ENCODE peak calls at places on chromosomes 4 and X, in seven cellular contexts. U is A549, Y is Panc1, T is HepG2, P is HCT116, R is K562, Q is GM23338. H is an unnamed sample.
A peak's percentile ranks its signal among the peaks of the same experiment; 100 is the strongest.

GRCh38 chr4:171025776-171026175 is 787.4 kb upstream of the GALNTL6 start:
- DNase-seq in U (no peak), Y (no peak), T (no peak), P (no peak), R (peak; percentile 2), Q (no peak), H (no peak)

GRCh38 chrX:29648161-29648560 is 567.2 kb upstream of the MAGEB2 start:
- DNase-seq in U (no peak), Y (no peak), T (no peak), P (no peak), R (no peak), Q (no peak), H (no peak)

GRCh38 chr4:15291133-15291532 is 136.7 kb upstream of the C1QTNF7 start:
- DNase-seq in U (no peak), Y (no peak), T (no peak), P (no peak), R (no peak), Q (no peak), H (no peak)

GRCh38 chr4:134601706-134602105 is 400.1 kb upstream of the PABPC4L start:
- DNase-seq in U (no peak), Y (no peak), T (no peak), P (no peak), R (no peak), Q (no peak), H (no peak)

GRCh38 chrX:150569155-150569477 is 695 bp downstream of the MTM1 start:
- DNase-seq in U (no peak), Y (no peak), T (no peak), P (no peak), R (peak; percentile 56), Q (no peak), H (peak; percentile 65)

GRCh38 chrX:11757729-11758399 is at the start of gene MSL3:
- DNase-seq in U (peak; percentile 31), Y (no peak), T (no peak), P (no peak), R (peak; percentile 63), Q (peak; percentile 57), H (no peak)

GRCh38 chr4:39655866-39656265 is 17.2 kb upstream of the SMIM14 start:
- DNase-seq in U (no peak), Y (no peak), T (peak; percentile 17), P (no peak), R (no peak), Q (no peak), H (no peak)

GRCh38 chr4:151567056-151567455 is 158.1 kb downstream of the FHIP1A start:
- DNase-seq in U (no peak), Y (no peak), T (no peak), P (no peak), R (no peak), Q (no peak), H (no peak)

GRCh38 chr4:184375027-184375426 is 99.3 kb downstream of the IRF2 start:
- DNase-seq in U (no peak), Y (no peak), T (no peak), P (no peak), R (no peak), Q (no peak), H (no peak)

GRCh38 chr4:95835672-95836071 is 4.2 kb upstream of the PDHA2 start:
- DNase-seq in U (no peak), Y (no peak), T (no peak), P (peak; percentile 24), R (peak; percentile 15), Q (peak; percentile 73), H (no peak)

GRCh38 chrX:1529756-1530155 is 7.2 kb downstream of the P2RY8 start:
- DNase-seq in U (no peak), Y (no peak), T (no peak), P (no peak), R (no peak), Q (no peak), H (no peak)

GRCh38 chr4:73019462-73020047 is 50.0 kb downstream of the COX18 start:
- DNase-seq in U (peak; percentile 6), Y (peak; percentile 27), T (peak; percentile 23), P (peak; percentile 23), R (peak; percentile 64), Q (peak; percentile 78), H (no peak)

GRCh38 chrX:22974616-22975015 is 25.1 kb upstream of the DDX53 start:
- DNase-seq in U (no peak), Y (no peak), T (no peak), P (no peak), R (no peak), Q (no peak), H (no peak)

GRCh38 chr4:186537843-186538521 is 17.4 kb downstream of the MTNR1A start:
- DNase-seq in U (no peak), Y (no peak), T (no peak), P (no peak), R (peak; percentile 79), Q (no peak), H (no peak)

DNA sequence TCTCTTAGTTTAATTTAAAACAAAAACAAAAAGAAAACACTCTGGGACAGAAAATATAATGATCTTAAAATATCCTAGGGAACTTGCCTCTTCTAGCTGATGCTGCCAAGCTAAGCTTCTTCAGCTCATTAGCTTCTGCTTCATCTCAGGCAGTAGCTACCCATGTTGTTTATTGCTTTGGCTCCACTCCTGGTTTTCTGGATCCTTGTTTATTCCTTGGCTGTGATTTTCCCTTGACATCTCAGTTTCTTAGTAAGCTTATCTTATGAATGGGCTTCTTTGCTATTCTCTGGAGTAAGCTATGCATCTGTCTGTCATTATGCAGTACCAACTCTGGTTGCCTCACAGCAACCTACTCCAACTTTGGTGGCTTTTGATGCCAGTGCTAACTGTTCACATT is 5.1 kb upstream of the MTHFD2L start:
- DNase-seq in U (no peak), Y (no peak), T (no peak), P (no peak), R (no peak), Q (no peak), H (no peak)
- TF ChIP-seq REST in U (no peak), Y (no peak), T (no peak), P (no peak), R (no peak), Q (no peak), H (no peak)

GRCh38 chrX:45806410-45807121 is 605.9 kb upstream of the DIPK2B start:
- DNase-seq in U (no peak), Y (no peak), T (no peak), P (no peak), R (no peak), Q (no peak), H (no peak)
- TF ChIP-seq REST in U (no peak), Y (no peak), T (no peak), P (no peak), R (no peak), Q (no peak), H (no peak)

GRCh38 chr4:87122252-87122651 is 98.2 kb downstream of the KLHL8 start:
- DNase-seq in U (no peak), Y (no peak), T (no peak), P (no peak), R (no peak), Q (no peak), H (no peak)
- TF ChIP-seq REST in U (no peak), Y (no peak), T (no peak), P (no peak), R (no peak), Q (no peak), H (no peak)

DNA sequence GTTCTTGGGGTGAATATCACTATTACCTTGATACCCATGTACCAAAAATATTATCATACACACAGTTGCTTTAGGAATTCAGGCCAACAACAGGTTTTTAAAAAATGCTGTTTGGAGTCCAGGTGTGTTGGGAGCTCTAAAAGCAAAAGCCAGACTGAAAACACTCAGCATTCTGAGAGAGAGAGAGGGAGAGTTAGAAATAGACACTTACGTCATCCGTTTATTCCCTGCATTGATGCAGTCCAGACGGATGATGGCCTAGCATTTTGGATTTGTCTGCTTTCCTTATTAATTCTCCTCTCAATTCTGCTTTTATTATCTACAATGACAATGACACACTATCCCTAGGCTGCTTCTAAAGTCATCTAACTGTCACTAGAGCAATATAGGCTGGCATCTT is 358.3 kb upstream of the BOD1L1 start:
- DNase-seq in U (no peak), Y (no peak), T (no peak), P (no peak), R (no peak), Q (no peak), H (no peak)
- TF ChIP-seq REST in U (no peak), Y (no peak), T (no peak), P (no peak), R (no peak), Q (no peak), H (no peak)

GRCh38 chr4:25865586-25865985 is 2.8 kb upstream of the SEL1L3 start:
- DNase-seq in U (peak; percentile 49), Y (no peak), T (no peak), P (peak; percentile 91), R (peak; percentile 60), Q (peak; percentile 68), H (no peak)
- TF ChIP-seq REST in U (no peak), Y (no peak), T (no peak), P (no peak), R (no peak), Q (no peak), H (no peak)

GRCh38 chr4:81466841-81467671 is 4.7 kb downstream of the RASGEF1B start:
- DNase-seq in U (no peak), Y (peak; percentile 54), T (peak; percentile 56), P (peak; percentile 45), R (peak; percentile 82), Q (peak; percentile 94), H (no peak)

GRCh38 chr4:81470456-81471327 is 1.0 kb downstream of the RASGEF1B start:
- DNase-seq in U (no peak), Y (no peak), T (no peak), P (no peak), R (no peak), Q (peak; percentile 50), H (no peak)

GRCh38 chr4:81469774-81470455 is 1.8 kb downstream of the RASGEF1B start:
- DNase-seq in U (no peak), Y (no peak), T (no peak), P (no peak), R (no peak), Q (no peak), H (no peak)

GRCh38 chr4:81467672-81467964 is 4.1 kb downstream of the RASGEF1B start:
- DNase-seq in U (no peak), Y (no peak), T (no peak), P (no peak), R (no peak), Q (no peak), H (no peak)

GRCh38 chr4:81468685-81469084 is 3.0 kb downstream of the RASGEF1B start:
- DNase-seq in U (no peak), Y (no peak), T (no peak), P (no peak), R (no peak), Q (no peak), H (no peak)
- TF ChIP-seq REST in U (no peak), Y (no peak), T (no peak), P (no peak), R (no peak), Q (no peak), H (no peak)

GRCh38 chrX:69372435-69372834 is 131.7 kb upstream of the NALF2 start:
- DNase-seq in U (no peak), Y (no peak), T (no peak), P (no peak), R (no peak), Q (no peak), H (no peak)
- TF ChIP-seq REST in U (no peak), Y (no peak), T (no peak), P (no peak), R (no peak), Q (no peak), H (no peak)

GRCh38 chr4:57424231-57424897 is 314.2 kb upstream of the IGFBP7 start:
- DNase-seq in U (no peak), Y (no peak), T (no peak), P (no peak), R (no peak), Q (no peak), H (no peak)
- TF ChIP-seq REST in U (no peak), Y (no peak), T (no peak), P (no peak), R (no peak), Q (no peak), H (no peak)